ENCODE peak calls at places on chromosomes 11 and 22, in six cellular contexts. J, Q, K, T, D and P are unnamed samples.
A peak's percentile ranks its signal among the peaks of the same experiment; 100 is the strongest.

GRCh38 chr11:108693852-108694251 is 29.0 kb downstream of the DDX10 start:
- DNase-seq in Q (no peak), D (no peak), T (no peak), K (no peak), J (no peak), P (no peak)

GRCh38 chr11:120931057-120931779 is 92.7 kb upstream of the TBCEL start:
- DNase-seq in K (no peak), T (no peak), J (no peak), D (no peak), Q (no peak), P (no peak)

GRCh38 chr11:130475426-130476053 is 27.1 kb downstream of the ADAMTS15 start:
- DNase-seq in T (no peak), K (peak; percentile 29), J (no peak), Q (no peak), D (no peak), P (no peak)

GRCh38 chr22:48086246-48086645 is 1323.8 kb downstream of the TBC1D22A start:
- DNase-seq in J (no peak), Q (no peak), K (no peak), T (no peak), D (no peak), P (no peak)

GRCh38 chr22:20604776-20605221 is 97.4 kb downstream of the MED15 start:
- DNase-seq in J (no peak), D (no peak), Q (no peak), K (no peak), T (no peak), P (no peak)

GRCh38 chr11:35360059-35360530 is 59.3 kb downstream of the SLC1A2 start:
- DNase-seq in J (no peak), T (no peak), D (no peak), K (no peak), Q (no peak), P (no peak)

GRCh38 chr22:37210041-37210803 is 2.1 kb downstream of the SSTR3 start:
- DNase-seq in D (no peak), J (no peak), Q (no peak), K (peak; percentile 48), T (no peak), P (no peak)

GRCh38 chr11:73271936-73272679 is at the start of gene P2RY6:
- DNase-seq in T (no peak), J (no peak), Q (peak; percentile 97), D (no peak), K (no peak), P (no peak)

GRCh38 chr11:97742717-97743116 is 1278.0 kb upstream of the CNTN5 start:
- DNase-seq in D (no peak), J (no peak), T (no peak), Q (no peak), K (no peak), P (no peak)

GRCh38 chr22:23878219-23878618 is 16.0 kb upstream of the MIF start:
- DNase-seq in J (no peak), K (no peak), T (no peak), Q (no peak), D (no peak), P (no peak)

GRCh38 chr22:50696799-50697561 is 24.4 kb downstream of the SHANK3 start:
- DNase-seq in K (no peak), T (no peak), J (no peak), D (no peak), Q (peak; percentile 31), P (no peak)

GRCh38 chr11:11480951-11481350 is 127.9 kb upstream of the CSNK2A3 start:
- DNase-seq in D (no peak), K (no peak), Q (no peak), T (no peak), J (no peak), P (no peak)

GRCh38 chr11:72120930-72121329 is 8.4 kb upstream of the ANAPC15 start:
- DNase-seq in Q (no peak), D (no peak), J (no peak), K (no peak), T (no peak), P (no peak)

GRCh38 chr22:25327018-25327755 is 107.7 kb downstream of the CRYBB2 start:
- DNase-seq in T (no peak), Q (no peak), K (no peak), J (no peak), D (no peak), P (no peak)

GRCh38 chr11:92285776-92286175 is 61.2 kb downstream of the FAT3 start:
- DNase-seq in J (no peak), T (no peak), Q (no peak), K (no peak), D (no peak), P (no peak)

GRCh38 chr22:35021166-35021565 is 44.8 kb upstream of the ISX start:
- DNase-seq in K (no peak), J (no peak), Q (no peak), T (no peak), D (no peak), P (no peak)

GRCh38 chr11:116310215-116310614 is 462.6 kb downstream of the BUD13 start:
- DNase-seq in K (no peak), T (no peak), D (no peak), J (no peak), Q (no peak), P (no peak)

GRCh38 chr11:9057888-9058287 is 33.5 kb downstream of the SCUBE2 start:
- DNase-seq in D (no peak), K (no peak), Q (no peak), J (no peak), T (no peak), P (no peak)

GRCh38 chr11:104522650-104523049 is 358.7 kb upstream of the PDGFD start:
- DNase-seq in T (no peak), J (no peak), Q (no peak), K (no peak), D (no peak), P (no peak)

GRCh38 chr22:27880778-27881394 is 38.2 kb downstream of the PITPNB start:
- DNase-seq in T (no peak), K (no peak), Q (peak; percentile 17), D (peak; percentile 13), J (no peak), P (peak; percentile 24)

GRCh38 chr11:118180300-118180703 is 3.9 kb upstream of the SCN2B start:
- DNase-seq in K (no peak), T (no peak), J (no peak), D (no peak), Q (no peak), P (no peak)

GRCh38 chr11:118175031-118175531 is 1.4 kb downstream of the SCN2B start:
- DNase-seq in D (no peak), T (no peak), K (no peak), J (no peak), Q (no peak), P (no peak)

GRCh38 chr11:118174006-118174567 is 2.4 kb downstream of the SCN2B start:
- DNase-seq in J (no peak), Q (no peak), T (no peak), K (no peak), D (no peak), P (no peak)

GRCh38 chr11:118175600-118176399 is 639 bp downstream of the SCN2B start:
- DNase-seq in Q (no peak), J (no peak), K (no peak), D (no peak), T (no peak), P (no peak)

DNA sequence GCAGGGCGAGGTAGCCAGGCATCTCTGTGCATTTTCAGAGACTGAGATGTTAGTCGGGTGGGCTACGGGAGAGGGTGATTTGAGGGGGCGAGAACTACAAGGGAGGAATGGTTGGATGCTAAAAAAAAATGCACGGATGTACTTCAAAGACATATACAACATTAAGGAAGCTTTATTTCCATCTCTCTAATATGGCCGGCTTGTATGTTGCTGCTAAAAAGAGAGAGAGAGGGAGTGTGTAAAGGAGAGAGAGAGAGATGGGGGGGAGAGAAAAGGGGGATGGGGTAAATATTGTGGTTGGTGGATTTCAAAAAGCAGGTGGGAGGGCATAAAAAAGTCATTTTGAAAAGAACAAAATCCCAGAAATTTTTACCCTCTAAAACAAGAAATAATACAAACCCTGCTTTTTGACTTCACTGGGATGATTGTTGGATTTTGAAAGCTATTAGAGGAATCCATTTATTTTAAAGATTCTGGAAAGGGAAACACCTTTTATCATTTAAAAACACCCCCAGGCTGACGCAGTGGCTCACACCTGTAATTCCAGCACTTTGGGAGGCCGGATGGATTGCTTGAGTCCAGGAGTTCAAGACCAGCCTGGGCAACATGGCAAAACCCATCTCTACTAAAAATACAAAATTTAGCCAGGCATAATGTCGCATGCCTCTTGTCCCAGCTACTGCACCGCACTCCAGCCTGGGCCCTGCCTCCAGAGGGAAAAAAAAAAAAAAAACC is at the start of gene SCN2B:
- DNase-seq in D (no peak), K (no peak), J (no peak), Q (no peak), T (no peak), P (no peak)
- H3K4me1 ChIP-seq in D (peaks cover 5% of the 10 kb centered on the region), K (peaks cover 5% of the 10 kb centered on the region), J (no peaks in the 10 kb centered on the region), Q (peaks cover 14% of the 10 kb centered on the region), T (peaks cover 3% of the 10 kb centered on the region), P (peaks cover 4% of the 10 kb centered on the region)

DNA sequence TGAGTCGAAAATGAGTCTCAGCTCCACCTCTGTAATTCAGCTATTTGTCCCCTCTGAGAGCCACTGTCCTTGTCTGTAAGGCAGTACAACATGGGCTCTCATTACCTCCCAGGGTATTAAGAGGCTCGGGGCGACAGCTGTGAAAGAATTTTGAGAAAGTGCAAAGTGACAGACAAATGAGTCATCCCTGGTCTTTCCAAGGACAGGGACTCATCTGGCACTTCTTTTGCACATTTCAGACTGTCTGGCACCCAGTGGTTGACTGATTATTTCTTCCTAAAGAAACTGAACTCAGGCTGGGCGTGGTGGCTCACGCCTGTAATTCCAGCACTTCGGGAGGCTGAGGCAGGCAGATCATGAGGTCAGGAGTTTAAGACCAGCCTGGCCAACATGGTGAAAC is 62.1 kb upstream of the ARFGAP3 start:
- DNase-seq in T (no peak), J (no peak), D (no peak), Q (peak; percentile 43), K (no peak), P (no peak)
- H3K4me1 ChIP-seq in T (no peaks in the 10 kb centered on the region), J (peaks cover 33% of the 10 kb centered on the region), D (peaks cover 4% of the 10 kb centered on the region), Q (peaks cover 67% of the 10 kb centered on the region), K (peaks cover 17% of the 10 kb centered on the region), P (no peaks in the 10 kb centered on the region)

GRCh38 chr11:42772886-42773285 is 538.9 kb upstream of the API5 start:
- DNase-seq in K (no peak), Q (no peak), T (no peak), J (no peak), D (no peak), P (no peak)
- H3K4me1 ChIP-seq in K (no peaks in the 10 kb centered on the region), Q (no peaks in the 10 kb centered on the region), T (no peaks in the 10 kb centered on the region), J (no peaks in the 10 kb centered on the region), D (no peaks in the 10 kb centered on the region), P (no peaks in the 10 kb centered on the region)

DNA sequence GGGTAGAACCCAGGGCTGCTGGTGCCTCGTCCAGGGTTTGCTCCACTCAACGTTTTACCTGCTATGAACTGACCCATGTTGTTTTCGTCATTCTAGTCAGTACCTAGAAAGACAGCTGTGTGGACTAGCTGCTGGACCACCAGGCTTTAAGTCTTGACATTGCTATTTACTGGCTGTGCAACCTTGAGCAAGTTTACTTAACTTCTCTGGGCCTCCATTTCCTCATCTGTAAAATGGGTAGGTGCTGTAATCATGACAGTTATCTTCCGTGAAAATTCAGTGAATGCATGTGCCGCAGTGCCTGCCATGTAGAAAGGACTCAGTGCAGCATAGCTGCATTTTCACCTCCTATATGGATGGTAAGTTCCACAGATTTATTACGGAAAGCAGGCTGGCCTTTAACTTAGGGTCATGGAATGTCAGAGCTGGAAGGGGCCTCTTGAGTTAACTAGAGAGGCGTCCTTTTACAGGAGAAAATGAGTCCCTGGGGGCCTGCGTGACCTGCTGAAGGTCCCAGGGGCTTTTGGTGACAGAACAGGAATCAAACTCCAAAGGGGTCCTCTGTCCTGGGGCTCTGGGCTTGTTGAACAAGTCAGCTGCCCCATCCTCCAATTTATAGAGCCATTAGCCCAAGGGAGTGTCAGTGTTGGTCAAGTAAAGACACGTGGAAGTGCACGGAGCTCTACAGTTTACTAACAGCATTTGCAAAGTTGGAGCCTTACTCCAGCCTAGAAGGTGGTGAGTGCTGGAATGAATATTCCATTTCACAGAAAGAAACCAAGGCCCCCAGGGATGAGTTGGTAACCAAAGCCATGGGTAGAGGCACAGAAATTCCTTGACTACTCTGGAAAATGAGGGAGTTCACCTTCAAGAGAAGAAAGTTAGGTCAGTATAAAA is 12.0 kb upstream of the MALAT1 start:
- DNase-seq in T (no peak), K (no peak), Q (no peak), J (no peak), D (no peak), P (peak; percentile 9)
- H3K4me1 ChIP-seq in T (no peaks in the 10 kb centered on the region), K (peaks cover 17% of the 10 kb centered on the region), Q (peaks cover 82% of the 10 kb centered on the region), J (peaks cover 67% of the 10 kb centered on the region), D (no peaks in the 10 kb centered on the region), P (peaks cover 6% of the 10 kb centered on the region)